ENCODE peak calls at places on chromosomes 7 and 10, in five cellular contexts. One of them, this sample, is unnamed.

GRCh38 chr10:111087331-111087756 is 10.5 kb downstream of the ADRA2A start:
- DNase-seq in NCI-H2081: no peak
- DNase-seq in fibroblast of lung: no peak
- DNase-seq in stimulated activated CD4-positive, alpha-beta T cell treated with anti-CD3 and anti-CD28 coated beads, TNF-alpha, amount 100 ng/mL, for 48 hours: no peak
- DNase-seq in IMR-90: no peak
- DNase-seq in this sample: no peak

GRCh38 chr10:70296406-70296899 is 12.6 kb upstream of the NPFFR1 start:
- DNase-seq in IMR-90: peak; percentile 89
- DNase-seq in NCI-H2081: no peak
- DNase-seq in fibroblast of lung: peak; percentile 94
- DNase-seq in stimulated activated CD4-positive, alpha-beta T cell treated with anti-CD3 and anti-CD28 coated beads, TNF-alpha, amount 100 ng/mL, for 48 hours: no peak
- DNase-seq in this sample: peak; percentile 95

GRCh38 chr7:25565949-25566348 is 337.7 kb upstream of the NPVF start:
- DNase-seq in NCI-H2081: peak; percentile 55
- DNase-seq in IMR-90: peak; percentile 69
- DNase-seq in fibroblast of lung: peak; percentile 85
- DNase-seq in stimulated activated CD4-positive, alpha-beta T cell treated with anti-CD3 and anti-CD28 coated beads, TNF-alpha, amount 100 ng/mL, for 48 hours: peak; percentile 30
- DNase-seq in this sample: peak; percentile 44

GRCh38 chr7:18082169-18082568 is 54.5 kb upstream of the PRPS1L1 start:
- DNase-seq in NCI-H2081: no peak
- DNase-seq in stimulated activated CD4-positive, alpha-beta T cell treated with anti-CD3 and anti-CD28 coated beads, TNF-alpha, amount 100 ng/mL, for 48 hours: no peak
- DNase-seq in IMR-90: no peak
- DNase-seq in fibroblast of lung: no peak
- DNase-seq in this sample: no peak

GRCh38 chr10:120600871-120601644 is 144.0 kb downstream of the PLPP4 start:
- DNase-seq in fibroblast of lung: no peak
- DNase-seq in IMR-90: no peak
- DNase-seq in NCI-H2081: no peak
- DNase-seq in stimulated activated CD4-positive, alpha-beta T cell treated with anti-CD3 and anti-CD28 coated beads, TNF-alpha, amount 100 ng/mL, for 48 hours: no peak
- DNase-seq in this sample: no peak

GRCh38 chr10:45532501-45532900 is 140.1 kb downstream of the ZFAND4 start:
- DNase-seq in stimulated activated CD4-positive, alpha-beta T cell treated with anti-CD3 and anti-CD28 coated beads, TNF-alpha, amount 100 ng/mL, for 48 hours: no peak
- DNase-seq in NCI-H2081: no peak
- DNase-seq in IMR-90: no peak
- DNase-seq in fibroblast of lung: no peak
- DNase-seq in this sample: peak; percentile 11

GRCh38 chr7:69104023-69104422 is 494.3 kb upstream of the AUTS2 start:
- DNase-seq in NCI-H2081: no peak
- DNase-seq in stimulated activated CD4-positive, alpha-beta T cell treated with anti-CD3 and anti-CD28 coated beads, TNF-alpha, amount 100 ng/mL, for 48 hours: no peak
- DNase-seq in IMR-90: no peak
- DNase-seq in fibroblast of lung: no peak
- DNase-seq in this sample: no peak

GRCh38 chr7:156515911-156516790 is 124.4 kb upstream of the RNF32 start:
- DNase-seq in stimulated activated CD4-positive, alpha-beta T cell treated with anti-CD3 and anti-CD28 coated beads, TNF-alpha, amount 100 ng/mL, for 48 hours: no peak
- DNase-seq in fibroblast of lung: no peak
- DNase-seq in NCI-H2081: no peak
- DNase-seq in IMR-90: no peak
- DNase-seq in this sample: no peak

GRCh38 chr7:29866490-29866930 is 60.2 kb downstream of the WIPF3 start:
- DNase-seq in stimulated activated CD4-positive, alpha-beta T cell treated with anti-CD3 and anti-CD28 coated beads, TNF-alpha, amount 100 ng/mL, for 48 hours: no peak
- DNase-seq in NCI-H2081: no peak
- DNase-seq in fibroblast of lung: peak; percentile 27
- DNase-seq in IMR-90: peak; percentile 6
- DNase-seq in this sample: no peak

GRCh38 chr7:44189286-44189992 is at the start of gene GCK:
- DNase-seq in IMR-90: no peak
- DNase-seq in fibroblast of lung: no peak
- DNase-seq in NCI-H2081: peak; percentile 51
- DNase-seq in stimulated activated CD4-positive, alpha-beta T cell treated with anti-CD3 and anti-CD28 coated beads, TNF-alpha, amount 100 ng/mL, for 48 hours: no peak
- DNase-seq in this sample: no peak

GRCh38 chr7:113113912-113114311 is 4.4 kb downstream of the SMIM30 start:
- DNase-seq in stimulated activated CD4-positive, alpha-beta T cell treated with anti-CD3 and anti-CD28 coated beads, TNF-alpha, amount 100 ng/mL, for 48 hours: no peak
- DNase-seq in NCI-H2081: no peak
- DNase-seq in fibroblast of lung: no peak
- DNase-seq in IMR-90: no peak
- DNase-seq in this sample: peak; percentile 22

GRCh38 chr7:106862317-106863183 is 2.5 kb upstream of the PIK3CG start:
- DNase-seq in NCI-H2081: no peak
- DNase-seq in fibroblast of lung: peak; percentile 25
- DNase-seq in stimulated activated CD4-positive, alpha-beta T cell treated with anti-CD3 and anti-CD28 coated beads, TNF-alpha, amount 100 ng/mL, for 48 hours: no peak
- DNase-seq in IMR-90: peak; percentile 25
- DNase-seq in this sample: peak; percentile 1

GRCh38 chr10:8365935-8366911 is 311.7 kb downstream of the GATA3 start:
- DNase-seq in NCI-H2081: no peak
- DNase-seq in fibroblast of lung: peak; percentile 25
- DNase-seq in stimulated activated CD4-positive, alpha-beta T cell treated with anti-CD3 and anti-CD28 coated beads, TNF-alpha, amount 100 ng/mL, for 48 hours: peak; percentile 37
- DNase-seq in IMR-90: peak; percentile 81
- DNase-seq in this sample: no peak

GRCh38 chr7:2170576-2171521 is 61.9 kb downstream of the MAD1L1 start:
- DNase-seq in fibroblast of lung: no peak
- DNase-seq in stimulated activated CD4-positive, alpha-beta T cell treated with anti-CD3 and anti-CD28 coated beads, TNF-alpha, amount 100 ng/mL, for 48 hours: no peak
- DNase-seq in IMR-90: no peak
- DNase-seq in NCI-H2081: no peak
- DNase-seq in this sample: no peak

GRCh38 chr7:102000123-102000522 is 182.7 kb downstream of the CUX1 start:
- DNase-seq in IMR-90: no peak
- DNase-seq in stimulated activated CD4-positive, alpha-beta T cell treated with anti-CD3 and anti-CD28 coated beads, TNF-alpha, amount 100 ng/mL, for 48 hours: no peak
- DNase-seq in NCI-H2081: no peak
- DNase-seq in fibroblast of lung: no peak
- DNase-seq in this sample: no peak

GRCh38 chr10:129742742-129743550 is 221.1 kb downstream of the EBF3 start:
- DNase-seq in IMR-90: no peak
- DNase-seq in NCI-H2081: no peak
- DNase-seq in fibroblast of lung: no peak
- DNase-seq in stimulated activated CD4-positive, alpha-beta T cell treated with anti-CD3 and anti-CD28 coated beads, TNF-alpha, amount 100 ng/mL, for 48 hours: no peak
- DNase-seq in this sample: no peak

GRCh38 chr10:82796510-82796909 is 921.5 kb downstream of the NRG3 start:
- DNase-seq in stimulated activated CD4-positive, alpha-beta T cell treated with anti-CD3 and anti-CD28 coated beads, TNF-alpha, amount 100 ng/mL, for 48 hours: no peak
- DNase-seq in NCI-H2081: no peak
- DNase-seq in fibroblast of lung: peak; percentile 4
- DNase-seq in IMR-90: no peak
- DNase-seq in this sample: no peak

GRCh38 chr10:74640134-74640533 is 186.3 kb upstream of the KAT6B start:
- DNase-seq in NCI-H2081: peak; percentile 79
- DNase-seq in IMR-90: peak; percentile 9
- DNase-seq in stimulated activated CD4-positive, alpha-beta T cell treated with anti-CD3 and anti-CD28 coated beads, TNF-alpha, amount 100 ng/mL, for 48 hours: no peak
- DNase-seq in fibroblast of lung: peak; percentile 9
- DNase-seq in this sample: peak; percentile 7

GRCh38 chr7:28474267-28474618 is 61.9 kb downstream of the CREB5 start:
- DNase-seq in NCI-H2081: no peak
- DNase-seq in IMR-90: no peak
- DNase-seq in fibroblast of lung: no peak
- DNase-seq in stimulated activated CD4-positive, alpha-beta T cell treated with anti-CD3 and anti-CD28 coated beads, TNF-alpha, amount 100 ng/mL, for 48 hours: no peak
- DNase-seq in this sample: no peak

GRCh38 chr10:58531084-58531695 is 18.5 kb downstream of the BICC1 start:
- DNase-seq in fibroblast of lung: peak; percentile 76
- DNase-seq in IMR-90: peak; percentile 76
- DNase-seq in stimulated activated CD4-positive, alpha-beta T cell treated with anti-CD3 and anti-CD28 coated beads, TNF-alpha, amount 100 ng/mL, for 48 hours: peak; percentile 19
- DNase-seq in NCI-H2081: peak; percentile 56
- DNase-seq in this sample: peak; percentile 65

GRCh38 chr7:141906285-141906684 is 9.9 kb upstream of the OR9A4 start:
- DNase-seq in stimulated activated CD4-positive, alpha-beta T cell treated with anti-CD3 and anti-CD28 coated beads, TNF-alpha, amount 100 ng/mL, for 48 hours: no peak
- DNase-seq in NCI-H2081: no peak
- DNase-seq in IMR-90: no peak
- DNase-seq in fibroblast of lung: no peak
- DNase-seq in this sample: no peak

GRCh38 chr7:156004265-156005201 is 192.3 kb upstream of the SHH start:
- DNase-seq in fibroblast of lung: no peak
- DNase-seq in NCI-H2081: no peak
- DNase-seq in stimulated activated CD4-positive, alpha-beta T cell treated with anti-CD3 and anti-CD28 coated beads, TNF-alpha, amount 100 ng/mL, for 48 hours: no peak
- DNase-seq in IMR-90: no peak
- DNase-seq in this sample: no peak

GRCh38 chr10:28120043-28120749 is 121.3 kb upstream of the ODAD2 start:
- DNase-seq in fibroblast of lung: peak; percentile 71
- DNase-seq in NCI-H2081: no peak
- DNase-seq in stimulated activated CD4-positive, alpha-beta T cell treated with anti-CD3 and anti-CD28 coated beads, TNF-alpha, amount 100 ng/mL, for 48 hours: no peak
- DNase-seq in IMR-90: no peak
- DNase-seq in this sample: no peak